ENCODE peak calls at places on chromosomes 2 and 18, in seven cellular contexts. One of them, this sample, is unnamed.
A peak's percentile ranks its signal among the peaks of the same experiment; 100 is the strongest.

GRCh38 chr2:181157326-181157725 is 176.9 kb downstream of the UBE2E3 start:
- DNase-seq in coronary artery: no peak
- DNase-seq in AG04450: no peak
- DNase-seq in transverse colon: no peak
- DNase-seq in cardiac muscle cell: no peak
- DNase-seq in fibroblast of mammary gland: peak; percentile 33
- DNase-seq in AG10803: peak; percentile 90
- DNase-seq in this sample: no peak

GRCh38 chr2:37564356-37564755 is 107.1 kb downstream of the CDC42EP3 start:
- DNase-seq in AG04450: no peak
- DNase-seq in coronary artery: no peak
- DNase-seq in cardiac muscle cell: no peak
- DNase-seq in fibroblast of mammary gland: no peak
- DNase-seq in transverse colon: no peak
- DNase-seq in AG10803: no peak
- DNase-seq in this sample: no peak

GRCh38 chr2:167451496-167452289 is 563.4 kb downstream of the XIRP2 start:
- DNase-seq in transverse colon: no peak
- DNase-seq in AG04450: no peak
- DNase-seq in AG10803: no peak
- DNase-seq in coronary artery: no peak
- DNase-seq in cardiac muscle cell: no peak
- DNase-seq in fibroblast of mammary gland: no peak
- DNase-seq in this sample: no peak

GRCh38 chr2:69103495-69103894 is 90.5 kb downstream of the ANTXR1 start:
- DNase-seq in AG10803: no peak
- DNase-seq in AG04450: no peak
- DNase-seq in cardiac muscle cell: no peak
- DNase-seq in coronary artery: no peak
- DNase-seq in fibroblast of mammary gland: no peak
- DNase-seq in transverse colon: no peak
- DNase-seq in this sample: no peak

GRCh38 chr2:37189452-37190153 is 1.1 kb upstream of the SULT6B1 start:
- DNase-seq in cardiac muscle cell: peak; percentile 83
- DNase-seq in AG04450: no peak
- DNase-seq in fibroblast of mammary gland: peak; percentile 92
- DNase-seq in transverse colon: no peak
- DNase-seq in AG10803: peak; percentile 82
- DNase-seq in coronary artery: no peak
- DNase-seq in this sample: peak; percentile 83

GRCh38 chr18:59308201-59309014 is 10.0 kb downstream of the CPLX4 start:
- DNase-seq in fibroblast of mammary gland: peak; percentile 55
- DNase-seq in AG04450: peak; percentile 4
- DNase-seq in coronary artery: no peak
- DNase-seq in AG10803: peak; percentile 57
- DNase-seq in transverse colon: peak; percentile 72
- DNase-seq in cardiac muscle cell: peak; percentile 76
- DNase-seq in this sample: peak; percentile 62

GRCh38 chr2:162607915-162608314 is 230.7 kb downstream of the KCNH7 start:
- DNase-seq in cardiac muscle cell: no peak
- DNase-seq in AG04450: no peak
- DNase-seq in coronary artery: no peak
- DNase-seq in fibroblast of mammary gland: no peak
- DNase-seq in AG10803: no peak
- DNase-seq in transverse colon: no peak
- DNase-seq in this sample: no peak

GRCh38 chr2:70121627-70122372 is 34.5 kb downstream of the PCBP1 start:
- DNase-seq in coronary artery: no peak
- DNase-seq in cardiac muscle cell: no peak
- DNase-seq in transverse colon: no peak
- DNase-seq in AG10803: no peak
- DNase-seq in fibroblast of mammary gland: no peak
- DNase-seq in AG04450: no peak
- DNase-seq in this sample: no peak

GRCh38 chr2:85768713-85769112 is 14.9 kb downstream of the ATOH8 start:
- DNase-seq in coronary artery: no peak
- DNase-seq in transverse colon: peak; percentile 51
- DNase-seq in AG04450: no peak
- DNase-seq in fibroblast of mammary gland: peak; percentile 73
- DNase-seq in AG10803: no peak
- DNase-seq in cardiac muscle cell: peak; percentile 87
- DNase-seq in this sample: peak; percentile 80

GRCh38 chr2:65576861-65577601 is 144.6 kb upstream of the SPRED2 start:
- DNase-seq in coronary artery: no peak
- DNase-seq in AG10803: peak; percentile 93
- DNase-seq in cardiac muscle cell: peak; percentile 93
- DNase-seq in AG04450: peak; percentile 83
- DNase-seq in transverse colon: no peak
- DNase-seq in fibroblast of mammary gland: peak; percentile 95
- DNase-seq in this sample: peak; percentile 94

GRCh38 chr2:15685143-15685542 is 93.5 kb downstream of the DDX1 start:
- DNase-seq in fibroblast of mammary gland: no peak
- DNase-seq in coronary artery: no peak
- DNase-seq in cardiac muscle cell: no peak
- DNase-seq in AG10803: no peak
- DNase-seq in transverse colon: no peak
- DNase-seq in AG04450: no peak
- DNase-seq in this sample: no peak

GRCh38 chr2:25252291-25253152 is 84.1 kb upstream of the POMC start:
- DNase-seq in cardiac muscle cell: peak; percentile 83
- DNase-seq in fibroblast of mammary gland: peak; percentile 28
- DNase-seq in transverse colon: peak; percentile 72
- DNase-seq in coronary artery: no peak
- DNase-seq in AG04450: no peak
- DNase-seq in AG10803: peak; percentile 37
- DNase-seq in this sample: peak; percentile 62

GRCh38 chr2:174692256-174692830 is 71.9 kb downstream of the CHRNA1 start:
- DNase-seq in AG04450: no peak
- DNase-seq in cardiac muscle cell: peak; percentile 26
- DNase-seq in fibroblast of mammary gland: peak; percentile 73
- DNase-seq in AG10803: peak; percentile 72
- DNase-seq in transverse colon: no peak
- DNase-seq in coronary artery: no peak
- DNase-seq in this sample: peak; percentile 18

GRCh38 chr2:38485734-38486133 is 108.7 kb upstream of the ATL2 start:
- DNase-seq in cardiac muscle cell: no peak
- DNase-seq in AG04450: no peak
- DNase-seq in coronary artery: no peak
- DNase-seq in AG10803: no peak
- DNase-seq in transverse colon: no peak
- DNase-seq in fibroblast of mammary gland: no peak
- DNase-seq in this sample: no peak

GRCh38 chr18:8264861-8265411 is 344.3 kb upstream of the RAB12 start:
- DNase-seq in AG04450: no peak
- DNase-seq in cardiac muscle cell: peak; percentile 27
- DNase-seq in AG10803: no peak
- DNase-seq in coronary artery: no peak
- DNase-seq in fibroblast of mammary gland: no peak
- DNase-seq in transverse colon: no peak
- DNase-seq in this sample: peak; percentile 23

GRCh38 chr18:6405237-6406074 is 9.3 kb downstream of the L3MBTL4 start:
- DNase-seq in AG10803: peak; percentile 3
- DNase-seq in AG04450: no peak
- DNase-seq in cardiac muscle cell: peak; percentile 24
- DNase-seq in coronary artery: no peak
- DNase-seq in fibroblast of mammary gland: no peak
- DNase-seq in transverse colon: no peak
- DNase-seq in this sample: no peak

GRCh38 chr2:231917280-231918088 is 8.7 kb downstream of the NPPC start:
- DNase-seq in AG10803: no peak
- DNase-seq in fibroblast of mammary gland: no peak
- DNase-seq in AG04450: no peak
- DNase-seq in cardiac muscle cell: peak; percentile 16
- DNase-seq in coronary artery: no peak
- DNase-seq in transverse colon: no peak
- DNase-seq in this sample: no peak

GRCh38 chr2:71340176-71340575 is 8.6 kb downstream of the ZNF638 start:
- DNase-seq in cardiac muscle cell: no peak
- DNase-seq in AG10803: no peak
- DNase-seq in transverse colon: no peak
- DNase-seq in AG04450: no peak
- DNase-seq in fibroblast of mammary gland: no peak
- DNase-seq in coronary artery: no peak
- DNase-seq in this sample: no peak

GRCh38 chr2:30710461-30710860 is 96.8 kb downstream of the CAPN13 start:
- DNase-seq in coronary artery: peak; percentile 12
- DNase-seq in transverse colon: no peak
- DNase-seq in fibroblast of mammary gland: no peak
- DNase-seq in AG04450: no peak
- DNase-seq in cardiac muscle cell: no peak
- DNase-seq in AG10803: no peak
- DNase-seq in this sample: no peak

GRCh38 chr2:21404827-21405625 is 281.3 kb downstream of the TDRD15 start:
- DNase-seq in transverse colon: no peak
- DNase-seq in cardiac muscle cell: no peak
- DNase-seq in coronary artery: no peak
- DNase-seq in AG10803: no peak
- DNase-seq in fibroblast of mammary gland: no peak
- DNase-seq in AG04450: no peak
- DNase-seq in this sample: no peak

GRCh38 chr2:164456599-164456998 is 164.7 kb downstream of the GRB14 start:
- DNase-seq in transverse colon: no peak
- DNase-seq in fibroblast of mammary gland: no peak
- DNase-seq in AG10803: no peak
- DNase-seq in AG04450: no peak
- DNase-seq in cardiac muscle cell: peak; percentile 3
- DNase-seq in coronary artery: no peak
- DNase-seq in this sample: peak; percentile 4

DNA sequence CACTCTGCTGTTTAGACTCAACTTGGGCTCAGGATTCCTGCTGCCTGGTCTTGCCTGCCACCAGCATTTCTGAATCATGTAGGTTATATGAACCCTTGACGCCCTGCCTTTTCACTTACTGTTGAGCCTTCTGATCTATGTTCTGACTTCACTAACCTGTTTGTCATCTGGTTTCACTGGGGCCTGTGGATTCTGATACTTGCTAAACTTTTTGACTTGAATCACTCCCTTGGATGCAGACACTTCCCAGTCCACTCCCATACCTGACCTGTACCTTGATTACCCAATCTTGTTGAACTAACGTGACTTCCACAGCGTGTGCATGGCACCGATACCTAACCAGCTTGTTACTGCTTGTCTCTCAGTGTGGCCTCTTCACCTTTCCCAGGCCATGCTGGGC is 35.6 kb upstream of the SPAG16 start:
- DNase-seq in coronary artery: no peak
- DNase-seq in cardiac muscle cell: no peak
- DNase-seq in transverse colon: no peak
- DNase-seq in AG04450: no peak
- DNase-seq in AG10803: no peak
- DNase-seq in fibroblast of mammary gland: no peak
- DNase-seq in this sample: no peak
- TF ChIP-seq CTCF in coronary artery: no peak
- TF ChIP-seq CTCF in cardiac muscle cell: no peak
- TF ChIP-seq CTCF in transverse colon: no peak
- TF ChIP-seq CTCF in AG04450: no peak
- TF ChIP-seq CTCF in AG10803: no peak
- TF ChIP-seq CTCF in fibroblast of mammary gland: no peak
- TF ChIP-seq CTCF in this sample: no peak

DNA sequence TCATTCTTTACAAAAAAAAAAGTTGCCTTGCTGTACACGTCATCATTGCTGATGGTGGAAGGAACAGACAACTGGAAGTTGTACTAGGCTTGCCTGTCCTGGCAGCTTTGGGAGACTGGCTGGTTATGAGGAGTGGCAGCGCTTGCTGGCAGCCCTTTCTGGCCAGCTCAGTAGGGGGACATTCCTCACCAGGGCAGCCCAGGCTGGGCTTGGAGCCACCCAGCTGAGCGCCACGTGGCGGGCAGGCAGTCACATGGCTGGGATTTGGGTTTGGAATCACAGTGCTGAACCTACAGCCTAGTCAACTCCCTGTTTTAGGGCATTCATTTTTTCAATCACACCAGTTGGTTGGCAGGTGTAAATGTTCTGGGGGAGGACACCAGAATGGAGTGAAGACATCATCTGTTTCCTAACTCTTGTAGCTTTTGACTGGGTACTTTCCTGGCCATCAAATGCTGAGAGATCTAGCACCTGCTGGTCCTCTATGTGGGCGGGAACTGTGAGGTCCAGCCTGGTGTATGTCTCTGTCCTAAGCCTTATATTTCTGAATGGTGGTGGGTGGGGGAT is 139.3 kb downstream of the SETBP1 start:
- DNase-seq in fibroblast of mammary gland: no peak
- DNase-seq in transverse colon: no peak
- DNase-seq in coronary artery: peak; percentile 80
- DNase-seq in cardiac muscle cell: no peak
- DNase-seq in AG10803: no peak
- DNase-seq in AG04450: no peak
- DNase-seq in this sample: no peak
- H3K4me3 ChIP-seq in fibroblast of mammary gland: no peak overlapping the region
- H3K4me3 ChIP-seq in transverse colon: no peak overlapping the region
- H3K4me3 ChIP-seq in coronary artery: no peak overlapping the region
- H3K4me3 ChIP-seq in cardiac muscle cell: no peak overlapping the region
- H3K4me3 ChIP-seq in AG10803: no peak overlapping the region
- H3K4me3 ChIP-seq in AG04450: no peak overlapping the region
- H3K4me3 ChIP-seq in this sample: no peak overlapping the region

DNA sequence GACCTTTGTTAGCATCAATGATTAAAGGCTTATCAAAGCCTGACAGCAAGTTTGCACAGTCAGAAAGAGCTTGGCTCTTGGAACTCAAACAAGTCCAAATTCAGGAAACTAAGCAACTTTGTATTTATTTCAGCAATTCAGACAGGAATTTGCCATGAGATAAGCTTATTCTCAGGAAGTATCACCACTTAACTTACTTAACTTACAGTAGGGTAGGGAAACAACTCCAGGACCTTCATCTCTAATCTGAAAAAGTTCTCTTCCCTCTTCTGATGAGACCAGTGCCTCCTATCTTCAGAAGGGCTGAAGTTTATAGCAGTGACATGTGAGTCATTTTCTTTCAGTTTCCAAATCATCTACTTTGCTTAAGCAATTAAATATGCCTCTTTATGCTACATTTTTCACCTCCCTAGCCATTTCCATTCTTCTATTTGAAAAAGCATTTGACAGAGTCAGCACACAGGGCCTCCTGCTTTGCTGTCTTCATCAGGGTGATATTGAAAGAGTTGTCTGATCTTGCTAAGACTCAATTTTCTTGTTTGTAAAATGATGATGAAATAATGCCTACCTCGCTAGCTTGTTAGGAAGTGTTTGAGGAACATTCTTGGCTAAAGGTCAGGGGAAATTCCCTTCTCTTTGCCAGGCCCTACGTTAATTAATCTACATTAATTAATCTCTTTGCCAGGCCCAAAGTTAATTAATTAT is 389.4 kb downstream of the RND3 start:
- DNase-seq in AG10803: peak; percentile 45
- DNase-seq in coronary artery: no peak
- DNase-seq in fibroblast of mammary gland: peak; percentile 41
- DNase-seq in AG04450: no peak
- DNase-seq in transverse colon: no peak
- DNase-seq in cardiac muscle cell: peak; percentile 82
- DNase-seq in this sample: peak; percentile 77
- TF ChIP-seq CTCF in AG10803: peak; percentile 55
- TF ChIP-seq CTCF in coronary artery: peak; percentile 19
- TF ChIP-seq CTCF in fibroblast of mammary gland: peak; percentile 52
- TF ChIP-seq CTCF in AG04450: peak; percentile 51
- TF ChIP-seq CTCF in transverse colon: no peak
- TF ChIP-seq CTCF in cardiac muscle cell: peak; percentile 44
- TF ChIP-seq CTCF in this sample: peak; percentile 56

GRCh38 chr2:170739507-170740046 is 24.4 kb downstream of the SP5 start:
- DNase-seq in AG10803: no peak
- DNase-seq in fibroblast of mammary gland: no peak
- DNase-seq in AG04450: no peak
- DNase-seq in cardiac muscle cell: no peak
- DNase-seq in transverse colon: no peak
- DNase-seq in coronary artery: no peak
- DNase-seq in this sample: no peak
- H3K4me3 ChIP-seq in AG10803: no peak overlapping the region
- H3K4me3 ChIP-seq in fibroblast of mammary gland: no peak overlapping the region
- H3K4me3 ChIP-seq in AG04450: no peak overlapping the region
- H3K4me3 ChIP-seq in cardiac muscle cell: no peak overlapping the region
- H3K4me3 ChIP-seq in transverse colon: no peak overlapping the region
- H3K4me3 ChIP-seq in coronary artery: no peak overlapping the region
- H3K4me3 ChIP-seq in this sample: no peak overlapping the region

This sample was measured in fibroblast of pulmonary artery.